ENCODE peak calls at places on chromosomes 2 and 18, in six cellular contexts. O, I, D, A, B and T are unnamed samples.

GRCh38 chr2:6917071-6917760 is at the start of gene RNF144A:
- DNase-seq in O (peak; percentile 65), I (no peak), D (peak; percentile 54), A (peak; percentile 75), B (no peak), T (peak; percentile 80)

GRCh38 chr2:62382122-62382521 is 123.9 kb downstream of the TMEM17 start:
- DNase-seq in O (peak; percentile 65), I (no peak), D (no peak), A (no peak), B (no peak), T (peak; percentile 57)

GRCh38 chr2:149645391-149645790 is 57.8 kb upstream of the MMADHC start:
- DNase-seq in O (no peak), I (peak; percentile 17), D (peak; percentile 42), A (no peak), B (no peak), T (no peak)

GRCh38 chr2:172921538-172922236 is 154.0 kb upstream of the MAP3K20 start:
- DNase-seq in O (no peak), I (no peak), D (peak; percentile 72), A (no peak), B (no peak), T (no peak)

GRCh38 chr18:48203961-48204666 is 205.1 kb downstream of the ZBTB7C start:
- DNase-seq in O (no peak), I (no peak), D (no peak), A (no peak), B (no peak), T (no peak)

GRCh38 chr2:127324635-127325034 is 30.7 kb upstream of the ERCC3 start:
- DNase-seq in O (peak; percentile 51), I (peak; percentile 44), D (peak; percentile 81), A (no peak), B (peak; percentile 39), T (no peak)

GRCh38 chr2:190181066-190181681 is 118.6 kb upstream of the MSTN start:
- DNase-seq in O (peak; percentile 48), I (no peak), D (no peak), A (no peak), B (no peak), T (no peak)

GRCh38 chr2:120576509-120577474 is 158.9 kb upstream of the GLI2 start:
- DNase-seq in O (no peak), I (no peak), D (peak; percentile 29), A (no peak), B (no peak), T (no peak)

GRCh38 chr2:242060212-242060835 is 190.8 kb downstream of the RTP5 start:
- DNase-seq in O (no peak), I (peak; percentile 27), D (peak; percentile 85), A (no peak), B (no peak), T (peak; percentile 16)

GRCh38 chr2:230930928-230931555 is 6.0 kb upstream of the GPR55 start:
- DNase-seq in O (no peak), I (no peak), D (no peak), A (no peak), B (no peak), T (peak; percentile 17)

GRCh38 chr2:127097841-127098651 is 8.9 kb downstream of the BIN1 start:
- DNase-seq in O (no peak), I (no peak), D (no peak), A (no peak), B (no peak), T (no peak)

GRCh38 chr2:153595939-153596338 is 117.4 kb upstream of the RPRM start:
- DNase-seq in O (no peak), I (no peak), D (no peak), A (no peak), B (no peak), T (peak; percentile 59)

GRCh38 chr2:10668402-10669012 is 21.3 kb downstream of the NOL10 start:
- DNase-seq in O (peak; percentile 69), I (peak; percentile 40), D (peak; percentile 81), A (no peak), B (peak; percentile 59), T (no peak)

GRCh38 chr2:105800953-105801635 is 56.4 kb downstream of the NCK2 start:
- DNase-seq in O (peak; percentile 27), I (no peak), D (no peak), A (no peak), B (no peak), T (no peak)

GRCh38 chr2:145324748-145325147 is 804.8 kb upstream of the ZEB2 start:
- DNase-seq in O (no peak), I (no peak), D (no peak), A (no peak), B (no peak), T (no peak)

GRCh38 chr2:239257511-239257937 is 143.3 kb downstream of the HDAC4 start:
- DNase-seq in O (no peak), I (peak; percentile 49), D (peak; percentile 93), A (no peak), B (no peak), T (peak; percentile 62)

GRCh38 chr2:224875870-224876269 is 159.7 kb upstream of the CCDC195 start:
- DNase-seq in O (no peak), I (no peak), D (no peak), A (no peak), B (no peak), T (no peak)

GRCh38 chr2:119517433-119517832 is 6.8 kb downstream of the SCTR start:
- DNase-seq in O (peak; percentile 80), I (no peak), D (peak; percentile 72), A (no peak), B (no peak), T (peak; percentile 79)

GRCh38 chr2:240567137-240567871 is 980 bp upstream of the RNPEPL1 start:
- DNase-seq in O (peak; percentile 20), I (no peak), D (peak; percentile 27), A (peak; percentile 14), B (no peak), T (peak; percentile 45)